ENCODE peak calls at places on chromosome 20, in five cellular contexts. A is mesenchymal stem cell, F is psoas muscle, S is ovary, K is cardiac fibroblast. J is an unnamed sample.
A peak's percentile ranks its signal among the peaks of the same experiment; 100 is the strongest.

GRCh38 chr20:50279988-50280850 is 89.6 kb downstream of the CEBPB start:
- DNase-seq in A (no peak), F (no peak), S (no peak), K (no peak), J (no peak)

GRCh38 chr20:47304287-47304686 is 52.2 kb downstream of the ZMYND8 start:
- DNase-seq in A (peak; percentile 73), F (no peak), S (no peak), K (peak; percentile 21), J (no peak)

GRCh38 chr20:33191484-33191883 is 23.5 kb downstream of the BPIFA2 start:
- DNase-seq in A (no peak), F (no peak), S (no peak), K (no peak), J (no peak)

GRCh38 chr20:37615507-37616425 is 78.1 kb upstream of the CTNNBL1 start:
- DNase-seq in A (peak; percentile 20), F (no peak), S (no peak), K (peak; percentile 46), J (no peak)

GRCh38 chr20:50645253-50646068 is 45.9 kb downstream of the RIPOR3 start:
- DNase-seq in A (peak; percentile 100), F (peak; percentile 89), S (peak; percentile 95), K (peak; percentile 99), J (peak; percentile 98)

GRCh38 chr20:50399003-50399916 is 110.9 kb upstream of the PTPN1 start:
- DNase-seq in A (peak; percentile 53), F (peak; percentile 94), S (peak; percentile 86), K (no peak), J (peak; percentile 22)

GRCh38 chr20:3707508-3707899 is 4.9 kb downstream of the SIGLEC1 start:
- DNase-seq in A (no peak), F (peak; percentile 6), S (no peak), K (no peak), J (no peak)

GRCh38 chr20:38673261-38673660 is 51.0 kb upstream of the SLC32A1 start:
- DNase-seq in A (no peak), F (no peak), S (no peak), K (no peak), J (no peak)

GRCh38 chr20:50434653-50435396 is 75.4 kb upstream of the PTPN1 start:
- DNase-seq in A (peak; percentile 92), F (no peak), S (no peak), K (peak; percentile 90), J (peak; percentile 47)

GRCh38 chr20:43397147-43397546 is 60.5 kb upstream of the SRSF6 start:
- DNase-seq in A (no peak), F (no peak), S (no peak), K (no peak), J (no peak)

GRCh38 chr20:3309226-3309625 is 70.2 kb upstream of the SLC4A11 start:
- DNase-seq in A (no peak), F (no peak), S (no peak), K (no peak), J (no peak)

GRCh38 chr20:32358883-32359632 is 927 bp downstream of the ASXL1 start:
- DNase-seq in A (peak; percentile 79), F (peak; percentile 87), S (peak; percentile 87), K (peak; percentile 67), J (peak; percentile 77)

GRCh38 chr20:10656270-10656669 is 17.5 kb downstream of the JAG1 start:
- DNase-seq in A (no peak), F (no peak), S (no peak), K (no peak), J (no peak)

GRCh38 chr20:10652660-10653191 is 21.1 kb downstream of the JAG1 start:
- DNase-seq in A (peak; percentile 75), F (no peak), S (no peak), K (no peak), J (no peak)

GRCh38 chr20:10655723-10656122 is 18.1 kb downstream of the JAG1 start:
- DNase-seq in A (no peak), F (no peak), S (no peak), K (no peak), J (no peak)

GRCh38 chr20:10653593-10654288 is 20.1 kb downstream of the JAG1 start:
- DNase-seq in A (peak; percentile 94), F (no peak), S (peak; percentile 63), K (peak; percentile 76), J (no peak)

DNA sequence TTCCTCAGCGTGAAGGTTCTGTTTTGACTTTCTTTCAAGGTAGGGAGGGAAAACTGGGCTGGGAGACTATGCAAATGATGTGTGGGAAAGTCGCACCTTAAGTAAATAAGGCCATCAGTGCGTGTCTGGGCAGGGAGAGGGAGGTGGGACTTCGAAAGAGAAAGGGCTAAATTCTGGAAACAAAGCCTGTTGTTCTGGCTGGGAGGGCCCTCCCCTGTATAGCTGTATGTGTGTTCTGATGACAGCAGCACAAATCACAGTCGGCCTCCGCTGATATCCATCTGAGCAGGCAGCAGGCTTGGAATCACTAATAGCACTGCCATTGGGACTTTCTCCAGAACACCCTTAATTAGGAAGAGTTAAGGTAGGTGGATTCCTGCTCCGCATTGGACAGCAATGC is 19.2 kb downstream of the JAG1 start:
- DNase-seq in A (no peak), F (no peak), S (no peak), K (no peak), J (no peak)
- H3K4me3 ChIP-seq in A (no peak overlapping the region), F (no peak overlapping the region), S (no peak overlapping the region), K (no peak overlapping the region), J (no peak overlapping the region)

DNA sequence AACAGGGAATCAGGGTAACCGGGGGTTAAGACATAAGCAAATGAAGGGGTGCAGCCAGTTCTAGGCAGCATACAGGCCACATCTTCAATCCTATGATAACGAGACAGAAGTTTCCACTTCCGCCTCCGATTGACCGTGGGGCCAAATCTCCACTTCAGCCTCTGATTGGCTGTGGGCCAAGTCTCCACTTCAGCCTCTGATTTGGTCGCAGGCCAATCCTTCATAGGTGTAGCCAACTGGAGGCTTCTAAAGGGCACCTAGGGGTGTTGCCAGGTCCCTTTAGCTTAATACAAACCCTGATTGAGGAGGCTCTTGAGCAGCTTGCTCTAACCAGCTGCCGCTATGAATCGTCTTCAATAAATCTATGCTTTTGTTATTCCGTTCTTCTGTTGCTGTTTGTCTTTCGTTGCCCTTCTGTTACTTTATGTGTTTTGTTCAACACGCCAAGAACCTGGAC is 2.1 kb upstream of the ERGIC3 start:
- DNase-seq in A (peak; percentile 23), F (peak; percentile 41), S (no peak), K (no peak), J (no peak)
- H3K4me3 ChIP-seq in A (no peak overlapping the region), F (no peak overlapping the region), S (no peak overlapping the region), K (no peak overlapping the region), J (no peak overlapping the region)

GRCh38 chr20:642398-643174 is 10.4 kb downstream of the SRXN1 start:
- DNase-seq in A (no peak), F (peak; percentile 68), S (peak; percentile 67), K (no peak), J (no peak)
- H3K4me3 ChIP-seq in A (peak overlapping the region; percentile 39), F (peak overlapping the region; percentile 51), S (peak overlapping the region; percentile 38), K (no peak overlapping the region), J (no peak overlapping the region)

GRCh38 chr20:17680128-17680835 is 1.8 kb downstream of the RRBP1 start:
- DNase-seq in A (peak; percentile 89), F (peak; percentile 72), S (peak; percentile 73), K (peak; percentile 86), J (peak; percentile 54)
- H3K4me3 ChIP-seq in A (peak overlapping the region; percentile 99), F (peak overlapping the region; percentile 75), S (peak overlapping the region; percentile 66), K (peak overlapping the region; percentile 86), J (peak overlapping the region; percentile 62)